ENCODE peak calls at places on chromosomes 5 and 9, in seven cellular contexts. One of them, this sample, is unnamed.

GRCh38 chr5:168740821-168741213 is 161.6 kb upstream of the PANK3 start:
- DNase-seq in AG04450: no peak
- DNase-seq in lower lobe of right lung: no peak
- DNase-seq in kidney: no peak
- DNase-seq in HCT116: no peak
- DNase-seq in pancreas: no peak
- DNase-seq in esophagus squamous epithelium: no peak
- DNase-seq in this sample: no peak

GRCh38 chr9:93187047-93187446 is 3.1 kb downstream of the WNK2 start:
- DNase-seq in HCT116: no peak
- DNase-seq in lower lobe of right lung: no peak
- DNase-seq in kidney: no peak
- DNase-seq in pancreas: no peak
- DNase-seq in esophagus squamous epithelium: no peak
- DNase-seq in AG04450: no peak
- DNase-seq in this sample: no peak

GRCh38 chr5:20956134-20956533 is 968.1 kb upstream of the CDH18 start:
- DNase-seq in lower lobe of right lung: no peak
- DNase-seq in kidney: no peak
- DNase-seq in pancreas: no peak
- DNase-seq in HCT116: no peak
- DNase-seq in AG04450: no peak
- DNase-seq in esophagus squamous epithelium: no peak
- DNase-seq in this sample: no peak

GRCh38 chr5:123119334-123119986 is 30.4 kb downstream of the PRDM6 start:
- DNase-seq in pancreas: no peak
- DNase-seq in AG04450: no peak
- DNase-seq in kidney: peak; percentile 46
- DNase-seq in lower lobe of right lung: peak; percentile 49
- DNase-seq in esophagus squamous epithelium: no peak
- DNase-seq in HCT116: peak; percentile 10
- DNase-seq in this sample: no peak

GRCh38 chr9:89372979-89373378 is 54.7 kb downstream of the SECISBP2 start:
- DNase-seq in esophagus squamous epithelium: no peak
- DNase-seq in AG04450: no peak
- DNase-seq in lower lobe of right lung: no peak
- DNase-seq in HCT116: no peak
- DNase-seq in kidney: no peak
- DNase-seq in pancreas: no peak
- DNase-seq in this sample: no peak

GRCh38 chr9:1938135-1938534 is 77.0 kb upstream of the SMARCA2 start:
- DNase-seq in AG04450: no peak
- DNase-seq in kidney: no peak
- DNase-seq in HCT116: no peak
- DNase-seq in esophagus squamous epithelium: no peak
- DNase-seq in lower lobe of right lung: no peak
- DNase-seq in pancreas: no peak
- DNase-seq in this sample: no peak

GRCh38 chr9:124210697-124211096 is 47.1 kb upstream of the NEK6 start:
- DNase-seq in AG04450: no peak
- DNase-seq in HCT116: no peak
- DNase-seq in kidney: no peak
- DNase-seq in pancreas: no peak
- DNase-seq in lower lobe of right lung: no peak
- DNase-seq in esophagus squamous epithelium: no peak
- DNase-seq in this sample: no peak

GRCh38 chr9:3241290-3241689 is 284.5 kb downstream of the RFX3 start:
- DNase-seq in AG04450: no peak
- DNase-seq in pancreas: no peak
- DNase-seq in HCT116: no peak
- DNase-seq in kidney: no peak
- DNase-seq in esophagus squamous epithelium: no peak
- DNase-seq in lower lobe of right lung: no peak
- DNase-seq in this sample: no peak

GRCh38 chr9:123346026-123346425 is 10.0 kb upstream of the CRB2 start:
- DNase-seq in AG04450: no peak
- DNase-seq in pancreas: no peak
- DNase-seq in kidney: no peak
- DNase-seq in lower lobe of right lung: no peak
- DNase-seq in esophagus squamous epithelium: no peak
- DNase-seq in HCT116: no peak
- DNase-seq in this sample: no peak

GRCh38 chr5:131867524-131867923 is 70.7 kb upstream of the FNIP1 start:
- DNase-seq in lower lobe of right lung: no peak
- DNase-seq in esophagus squamous epithelium: no peak
- DNase-seq in AG04450: no peak
- DNase-seq in kidney: no peak
- DNase-seq in pancreas: no peak
- DNase-seq in HCT116: no peak
- DNase-seq in this sample: no peak

GRCh38 chr5:138968601-138969000 is 93.5 kb upstream of the LRRTM2 start:
- DNase-seq in esophagus squamous epithelium: no peak
- DNase-seq in lower lobe of right lung: no peak
- DNase-seq in HCT116: no peak
- DNase-seq in kidney: no peak
- DNase-seq in pancreas: no peak
- DNase-seq in AG04450: no peak
- DNase-seq in this sample: no peak

GRCh38 chr9:69546265-69546664 is 125.9 kb downstream of the APBA1 start:
- DNase-seq in esophagus squamous epithelium: no peak
- DNase-seq in AG04450: no peak
- DNase-seq in pancreas: no peak
- DNase-seq in kidney: no peak
- DNase-seq in lower lobe of right lung: no peak
- DNase-seq in HCT116: peak; percentile 7
- DNase-seq in this sample: no peak

GRCh38 chr5:168976311-168976893 is 324.5 kb downstream of the SLIT3 start:
- DNase-seq in pancreas: no peak
- DNase-seq in esophagus squamous epithelium: no peak
- DNase-seq in lower lobe of right lung: no peak
- DNase-seq in HCT116: no peak
- DNase-seq in AG04450: no peak
- DNase-seq in kidney: no peak
- DNase-seq in this sample: no peak

GRCh38 chr9:81559197-81559596 is 130.2 kb downstream of the TLE1 start:
- DNase-seq in pancreas: no peak
- DNase-seq in kidney: no peak
- DNase-seq in AG04450: no peak
- DNase-seq in lower lobe of right lung: no peak
- DNase-seq in HCT116: no peak
- DNase-seq in esophagus squamous epithelium: no peak
- DNase-seq in this sample: no peak

GRCh38 chr5:98076501-98076900 is 697.0 kb upstream of the RGMB start:
- DNase-seq in kidney: no peak
- DNase-seq in lower lobe of right lung: no peak
- DNase-seq in pancreas: no peak
- DNase-seq in AG04450: no peak
- DNase-seq in HCT116: no peak
- DNase-seq in esophagus squamous epithelium: no peak
- DNase-seq in this sample: no peak

GRCh38 chr9:105243015-105243686 is 1.3 kb upstream of the SLC44A1 start:
- DNase-seq in kidney: no peak
- DNase-seq in esophagus squamous epithelium: no peak
- DNase-seq in lower lobe of right lung: no peak
- DNase-seq in HCT116: no peak
- DNase-seq in pancreas: no peak
- DNase-seq in AG04450: no peak
- DNase-seq in this sample: no peak

GRCh38 chr9:72585737-72586136 is 64.3 kb downstream of the TMC1 start:
- DNase-seq in AG04450: peak; percentile 79
- DNase-seq in pancreas: no peak
- DNase-seq in HCT116: no peak
- DNase-seq in esophagus squamous epithelium: no peak
- DNase-seq in lower lobe of right lung: peak; percentile 55
- DNase-seq in kidney: no peak
- DNase-seq in this sample: no peak

GRCh38 chr9:89534464-89534863 is 36.6 kb upstream of the SEMA4D start:
- DNase-seq in esophagus squamous epithelium: no peak
- DNase-seq in AG04450: no peak
- DNase-seq in HCT116: no peak
- DNase-seq in kidney: no peak
- DNase-seq in pancreas: no peak
- DNase-seq in lower lobe of right lung: no peak
- DNase-seq in this sample: no peak

GRCh38 chr9:110152704-110153374 is 55.1 kb downstream of the C9orf152 start:
- DNase-seq in AG04450: no peak
- DNase-seq in lower lobe of right lung: no peak
- DNase-seq in kidney: no peak
- DNase-seq in pancreas: no peak
- DNase-seq in HCT116: peak; percentile 27
- DNase-seq in esophagus squamous epithelium: no peak
- DNase-seq in this sample: no peak

GRCh38 chr9:129889936-129890717 is 54.9 kb downstream of the USP20 start:
- DNase-seq in kidney: no peak
- DNase-seq in HCT116: no peak
- DNase-seq in lower lobe of right lung: peak; percentile 77
- DNase-seq in pancreas: no peak
- DNase-seq in AG04450: no peak
- DNase-seq in esophagus squamous epithelium: no peak
- DNase-seq in this sample: no peak

GRCh38 chr9:34520505-34521385 is 2.0 kb downstream of the ENHO start:
- DNase-seq in pancreas: no peak
- DNase-seq in HCT116: no peak
- DNase-seq in kidney: no peak
- DNase-seq in AG04450: no peak
- DNase-seq in lower lobe of right lung: no peak
- DNase-seq in esophagus squamous epithelium: no peak
- DNase-seq in this sample: no peak

GRCh38 chr5:149053027-149053705 is 9.7 kb downstream of the SH3TC2 start:
- DNase-seq in pancreas: no peak
- DNase-seq in esophagus squamous epithelium: no peak
- DNase-seq in kidney: no peak
- DNase-seq in lower lobe of right lung: no peak
- DNase-seq in AG04450: no peak
- DNase-seq in HCT116: no peak
- DNase-seq in this sample: no peak

GRCh38 chr5:56088967-56089829 is 94.4 kb upstream of the IL6ST start:
- DNase-seq in lower lobe of right lung: no peak
- DNase-seq in AG04450: peak; percentile 21
- DNase-seq in pancreas: no peak
- DNase-seq in esophagus squamous epithelium: no peak
- DNase-seq in HCT116: no peak
- DNase-seq in kidney: no peak
- DNase-seq in this sample: no peak

DNA sequence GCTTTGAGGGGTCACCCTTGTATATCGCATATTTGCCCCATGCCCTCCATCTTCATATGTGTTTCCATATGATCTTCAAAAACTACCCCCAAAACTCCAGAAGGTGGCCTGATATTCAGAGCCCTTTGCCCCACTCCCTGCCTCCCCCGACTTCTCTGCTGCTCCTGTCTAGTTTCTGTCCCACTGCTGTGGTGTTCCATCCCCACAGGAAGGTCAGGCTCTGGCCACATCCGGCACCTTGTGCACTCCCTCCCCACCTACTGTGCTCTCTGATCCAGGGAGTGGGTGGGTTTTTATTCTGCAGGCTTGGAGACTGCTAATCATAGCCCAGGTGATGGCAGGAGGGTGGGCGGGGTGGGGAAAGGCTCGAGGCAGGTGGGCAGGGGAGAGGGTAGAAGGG is 52.4 kb downstream of the TMOD1 start:
- DNase-seq in kidney: no peak
- DNase-seq in lower lobe of right lung: no peak
- DNase-seq in HCT116: no peak
- DNase-seq in esophagus squamous epithelium: no peak
- DNase-seq in pancreas: no peak
- DNase-seq in AG04450: no peak
- DNase-seq in this sample: no peak
- H3K27ac ChIP-seq in kidney: no peak overlapping the region
- H3K27ac ChIP-seq in lower lobe of right lung: no peak overlapping the region
- H3K27ac ChIP-seq in HCT116: no peak overlapping the region
- H3K27ac ChIP-seq in esophagus squamous epithelium: no peak overlapping the region
- H3K27ac ChIP-seq in pancreas: no peak overlapping the region
- H3K27ac ChIP-seq in AG04450: no peak overlapping the region
- H3K27ac ChIP-seq in this sample: no peak overlapping the region

GRCh38 chr9:135105938-135106491 is 18.5 kb downstream of the OLFM1 start:
- DNase-seq in pancreas: no peak
- DNase-seq in HCT116: no peak
- DNase-seq in AG04450: no peak
- DNase-seq in lower lobe of right lung: no peak
- DNase-seq in kidney: no peak
- DNase-seq in esophagus squamous epithelium: no peak
- DNase-seq in this sample: no peak
- H3K4me3 ChIP-seq in pancreas: no peak overlapping the region
- H3K4me3 ChIP-seq in HCT116: no peak overlapping the region
- H3K4me3 ChIP-seq in AG04450: no peak overlapping the region
- H3K4me3 ChIP-seq in lower lobe of right lung: no peak overlapping the region
- H3K4me3 ChIP-seq in kidney: no peak overlapping the region
- H3K4me3 ChIP-seq in esophagus squamous epithelium: no peak overlapping the region
- H3K4me3 ChIP-seq in this sample: no peak overlapping the region

DNA sequence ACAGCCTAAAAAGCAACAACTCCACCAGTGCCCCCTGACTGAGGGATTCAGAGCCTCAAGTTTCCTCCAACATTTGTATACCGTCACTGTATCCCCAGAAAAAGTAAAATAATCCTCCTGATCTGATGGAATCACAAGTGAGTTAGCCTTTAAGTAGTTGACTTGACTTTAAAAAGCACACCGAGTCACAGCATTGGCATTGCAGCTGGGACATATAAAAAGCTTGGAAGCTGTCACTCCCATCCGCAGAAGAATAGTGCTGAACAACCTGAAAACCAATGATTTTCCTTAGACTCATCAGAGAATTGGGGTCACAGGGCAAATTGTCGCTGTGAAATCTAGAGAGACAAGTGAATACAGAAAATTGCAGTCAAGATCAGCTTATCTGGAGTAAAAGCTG is 41.6 kb upstream of the FBN2 start:
- DNase-seq in HCT116: no peak
- DNase-seq in lower lobe of right lung: no peak
- DNase-seq in esophagus squamous epithelium: no peak
- DNase-seq in AG04450: no peak
- DNase-seq in pancreas: no peak
- DNase-seq in kidney: no peak
- DNase-seq in this sample: no peak
- H3K27ac ChIP-seq in HCT116: no peak overlapping the region
- H3K27ac ChIP-seq in lower lobe of right lung: no peak overlapping the region
- H3K27ac ChIP-seq in esophagus squamous epithelium: no peak overlapping the region
- H3K27ac ChIP-seq in AG04450: no peak overlapping the region
- H3K27ac ChIP-seq in pancreas: no peak overlapping the region
- H3K27ac ChIP-seq in kidney: no peak overlapping the region
- H3K27ac ChIP-seq in this sample: no peak overlapping the region

GRCh38 chr5:142830241-142831018 is 60.3 kb downstream of the ARHGAP26 start:
- DNase-seq in kidney: no peak
- DNase-seq in HCT116: no peak
- DNase-seq in pancreas: no peak
- DNase-seq in lower lobe of right lung: no peak
- DNase-seq in esophagus squamous epithelium: no peak
- DNase-seq in AG04450: peak; percentile 44
- DNase-seq in this sample: no peak

GRCh38 chr5:142832263-142832662 is 62.1 kb downstream of the ARHGAP26 start:
- DNase-seq in lower lobe of right lung: no peak
- DNase-seq in kidney: no peak
- DNase-seq in esophagus squamous epithelium: no peak
- DNase-seq in HCT116: no peak
- DNase-seq in AG04450: no peak
- DNase-seq in pancreas: no peak
- DNase-seq in this sample: no peak

GRCh38 chr5:142829821-142830220 is 59.6 kb downstream of the ARHGAP26 start:
- DNase-seq in kidney: no peak
- DNase-seq in lower lobe of right lung: no peak
- DNase-seq in esophagus squamous epithelium: no peak
- DNase-seq in HCT116: no peak
- DNase-seq in AG04450: no peak
- DNase-seq in pancreas: no peak
- DNase-seq in this sample: no peak

GRCh38 chr5:142828797-142829535 is 58.8 kb downstream of the ARHGAP26 start:
- DNase-seq in kidney: no peak
- DNase-seq in HCT116: no peak
- DNase-seq in pancreas: no peak
- DNase-seq in esophagus squamous epithelium: no peak
- DNase-seq in AG04450: no peak
- DNase-seq in lower lobe of right lung: no peak
- DNase-seq in this sample: no peak

GRCh38 chr5:142831019-142831403 is 60.8 kb downstream of the ARHGAP26 start:
- DNase-seq in lower lobe of right lung: no peak
- DNase-seq in HCT116: no peak
- DNase-seq in kidney: no peak
- DNase-seq in pancreas: no peak
- DNase-seq in esophagus squamous epithelium: no peak
- DNase-seq in AG04450: no peak
- DNase-seq in this sample: no peak
- H3K4me3 ChIP-seq in lower lobe of right lung: no peak overlapping the region
- H3K4me3 ChIP-seq in HCT116: no peak overlapping the region
- H3K4me3 ChIP-seq in kidney: no peak overlapping the region
- H3K4me3 ChIP-seq in pancreas: no peak overlapping the region
- H3K4me3 ChIP-seq in esophagus squamous epithelium: no peak overlapping the region
- H3K4me3 ChIP-seq in AG04450: no peak overlapping the region
- H3K4me3 ChIP-seq in this sample: no peak overlapping the region

This sample was measured in iPS DF 6.9.